ENCODE peak calls at places on chromosome 11, in nine cellular contexts. C is spleen, Z is psoas muscle, O is WTC11, U is astrocyte of the spinal cord, G is testis, I is A549, N is brain microvascular endothelial cell, K is IMR-90. V is an unnamed sample.

GRCh38 chr11:12110714-12111481 is 508 bp downstream of the MICAL2 start:
- DNase-seq in N (no peak), Z (peak), G (peak), I (no peak), O (peak), C (peak), U (peak), K (no peak), V (peak)

GRCh38 chr11:64605656-64606585 is 14.9 kb downstream of the SLC22A12 start:
- DNase-seq in N (no peak), U (no peak), C (no peak), I (no peak), K (no peak), G (no peak), O (no peak), Z (no peak), V (no peak)

GRCh38 chr11:3022300-3022967 is 30.3 kb upstream of the NAP1L4 start:
- DNase-seq in O (no peak), C (no peak), U (peak), Z (no peak), N (peak), K (peak), I (no peak), G (no peak), V (peak)

GRCh38 chr11:27353593-27354358 is 9.2 kb downstream of the CCDC34 start:
- DNase-seq in K (peak), G (no peak), I (no peak), O (no peak), Z (no peak), U (peak), N (no peak), C (no peak), V (no peak)

GRCh38 chr11:79440451-79441158 is at the start of gene TENM4:
- DNase-seq in I (peak), G (peak), Z (peak), O (peak), U (peak), K (peak), N (no peak), C (peak), V (peak)

GRCh38 chr11:60100511-60100910 is 12.0 kb downstream of the MS4A2 start:
- DNase-seq in O (no peak), N (no peak), U (no peak), G (no peak), C (no peak), I (no peak), Z (no peak), K (no peak), V (no peak)

GRCh38 chr11:12287009-12287373 is 90.4 kb upstream of the PARVA start:
- DNase-seq in N (peak), G (no peak), O (no peak), C (no peak), U (peak), K (peak), Z (peak), I (peak), V (no peak)

GRCh38 chr11:130675917-130676316 is 227.5 kb downstream of the ADAMTS15 start:
- DNase-seq in G (no peak), C (no peak), K (no peak), N (no peak), I (no peak), O (no peak), U (no peak), Z (no peak), V (no peak)

GRCh38 chr11:12693075-12693473 is 18.9 kb downstream of the TEAD1 start:
- DNase-seq in I (peak), C (no peak), U (peak), K (no peak), Z (no peak), N (no peak), G (no peak), O (no peak), V (no peak)

GRCh38 chr11:114478768-114479167 is 39.5 kb downstream of the REXO2 start:
- DNase-seq in Z (no peak), N (no peak), K (no peak), I (no peak), O (no peak), G (no peak), U (peak), C (no peak), V (no peak)

GRCh38 chr11:12111482-12112149 is 1.2 kb downstream of the MICAL2 start:
- DNase-seq in U (peak), I (no peak), K (peak), N (no peak), O (no peak), G (peak), Z (no peak), C (no peak), V (no peak)

GRCh38 chr11:119371778-119372182 is 9.7 kb downstream of the USP2 start:
- DNase-seq in I (peak), Z (peak), U (no peak), G (peak), K (no peak), N (no peak), C (no peak), O (no peak), V (no peak)
- TF ChIP-seq CTCF in I (peak), Z (peak), U (no peak), G (peak), K (peak), N (peak), C (no peak), O (no peak), V (no peak)

DNA sequence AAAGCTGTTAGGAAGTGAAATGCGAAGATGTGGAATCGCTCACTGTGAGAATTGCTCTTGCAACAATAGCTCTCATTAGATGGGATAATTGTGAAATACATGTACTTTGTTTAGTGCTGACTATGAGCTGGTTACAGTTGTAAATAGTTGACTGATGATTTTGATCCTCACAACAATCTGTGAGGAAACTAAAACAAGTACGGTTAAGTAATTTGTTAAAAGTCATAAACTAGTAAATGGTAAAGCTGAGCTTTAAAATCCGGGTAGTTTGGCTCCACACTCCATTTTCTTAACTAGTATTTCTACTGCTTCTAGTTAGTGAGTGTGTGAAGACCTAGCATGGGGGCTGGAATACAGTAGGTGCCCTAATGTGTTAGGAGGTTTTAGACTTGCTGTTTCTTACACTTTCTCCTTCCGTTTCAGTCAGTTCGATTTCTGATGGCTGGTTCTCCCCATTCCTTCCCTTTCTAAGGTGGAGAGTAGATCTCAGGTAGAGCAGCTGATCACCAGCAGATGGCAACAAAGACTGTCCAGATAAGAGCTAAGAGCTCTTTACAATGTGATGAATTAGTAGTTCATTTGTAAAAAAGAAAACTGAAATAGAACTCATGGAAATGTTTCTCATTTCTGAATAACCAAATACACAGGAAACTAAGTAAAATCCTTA is 16.3 kb upstream of the CYP2R1 start:
- DNase-seq in G (peak), U (peak), O (no peak), K (peak), N (peak), C (no peak), Z (no peak), I (peak), V (peak)
- TF ChIP-seq CTCF in G (peak), U (peak), O (peak), K (peak), N (peak), C (peak), Z (peak), I (peak), V (peak)

GRCh38 chr11:43517518-43517917 is 158.8 kb downstream of the TTC17 start:
- DNase-seq in I (no peak), O (no peak), Z (no peak), N (peak), U (no peak), K (peak), C (no peak), G (no peak), V (no peak)

GRCh38 chr11:43516316-43516820 is 157.6 kb downstream of the TTC17 start:
- DNase-seq in C (no peak), I (peak), Z (no peak), N (no peak), O (peak), U (no peak), G (peak), K (no peak), V (no peak)

GRCh38 chr11:43511959-43512358 is 153.2 kb downstream of the TTC17 start:
- DNase-seq in U (no peak), G (no peak), K (no peak), Z (no peak), C (no peak), I (no peak), N (no peak), O (no peak), V (no peak)

GRCh38 chr11:43518407-43519165 is 159.9 kb downstream of the TTC17 start:
- DNase-seq in O (no peak), N (peak), K (peak), I (no peak), Z (no peak), U (peak), G (no peak), C (no peak), V (peak)

DNA sequence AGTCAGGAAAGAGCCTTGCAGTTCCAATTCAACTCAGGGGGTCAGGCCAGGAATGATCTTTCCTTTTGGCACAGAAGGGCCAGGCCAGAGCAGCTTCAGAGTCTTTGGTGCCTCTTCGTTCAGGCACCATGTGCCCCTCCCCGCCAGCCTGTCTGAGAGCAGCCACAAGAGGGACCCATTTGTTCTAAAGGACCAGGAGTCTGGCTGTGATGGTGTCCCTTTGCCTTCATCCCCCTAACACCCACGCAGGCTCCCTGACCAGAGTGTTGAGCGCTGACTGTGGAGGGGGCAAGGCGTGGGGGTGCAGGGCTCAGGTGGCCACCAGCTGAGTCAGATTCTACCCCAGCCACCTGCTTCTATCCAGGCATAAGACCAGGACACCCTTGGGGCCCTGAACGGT is 156.4 kb downstream of the TTC17 start:
- DNase-seq in U (no peak), I (peak), G (peak), Z (no peak), N (no peak), K (no peak), C (no peak), O (peak), V (peak)
- TF ChIP-seq CTCF in U (peak), I (no peak), G (no peak), Z (no peak), N (peak), K (peak), C (no peak), O (no peak), V (peak)

GRCh38 chr11:111414936-111415335 is 35.9 kb upstream of the POU2AF1 start:
- DNase-seq in U (no peak), I (no peak), K (no peak), N (no peak), G (no peak), Z (no peak), C (no peak), O (no peak), V (no peak)

GRCh38 chr11:111413849-111414248 is 34.8 kb upstream of the POU2AF1 start:
- DNase-seq in U (no peak), N (no peak), Z (no peak), C (no peak), K (no peak), G (no peak), O (no peak), I (no peak), V (no peak)

GRCh38 chr11:111416231-111416960 is 37.3 kb upstream of the POU2AF1 start:
- DNase-seq in C (no peak), U (no peak), I (no peak), N (no peak), K (no peak), G (no peak), Z (no peak), O (no peak), V (no peak)

GRCh38 chr11:111412293-111412692 is 33.2 kb upstream of the POU2AF1 start:
- DNase-seq in G (no peak), I (no peak), N (no peak), U (no peak), K (no peak), C (no peak), Z (no peak), O (no peak), V (no peak)

GRCh38 chr11:111414267-111414931 is 35.3 kb upstream of the POU2AF1 start:
- DNase-seq in I (no peak), O (no peak), C (no peak), K (no peak), U (no peak), G (no peak), Z (no peak), N (no peak), V (no peak)
- TF ChIP-seq CTCF in I (no peak), O (no peak), C (no peak), K (no peak), U (no peak), G (no peak), Z (no peak), N (no peak), V (no peak)

DNA sequence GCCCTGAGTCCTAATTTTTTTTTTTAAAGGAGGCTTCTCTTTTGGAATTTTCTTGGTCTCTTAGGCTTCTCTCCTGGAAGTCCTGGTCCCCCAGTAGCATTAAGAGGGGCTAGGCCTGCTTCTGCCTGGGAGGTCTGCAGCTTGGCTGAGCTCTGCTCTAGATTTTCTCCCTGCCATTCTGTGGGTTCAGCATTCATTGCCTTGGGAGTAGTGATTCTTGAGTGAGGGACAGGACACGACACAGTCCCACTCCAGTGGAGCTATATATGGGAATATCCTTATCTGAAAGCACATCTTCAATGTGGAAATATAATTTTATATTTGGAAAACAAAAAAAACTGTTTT is 3.7 kb downstream of the IGSF22 start:
- DNase-seq in N (no peak), Z (no peak), O (no peak), U (no peak), G (no peak), K (no peak), I (no peak), C (no peak), V (no peak)
- TF ChIP-seq CTCF in N (no peak), Z (no peak), O (no peak), U (no peak), G (no peak), K (no peak), I (peak), C (peak), V (no peak)